ENCODE peak calls at places on chromosomes 5 and 9, in eight cellular contexts. Z is K562, Y is pancreas, F is SJCRH30, M is suprapubic skin, E is transverse colon, K is spleen, R is upper lobe of right lung. H is an unnamed sample. For H3K4me1, the result is how much of the 10 kb centered on the place peaks cover.

GRCh38 chr5:133825631-133826289 is 142.7 kb downstream of the C5orf15 start:
- DNase-seq in Z (no peak), Y (peak), F (peak), M (peak), E (no peak), K (peak), R (no peak), H (peak)

GRCh38 chr9:35357116-35357515 is 132.8 kb upstream of the RUSC2 start:
- DNase-seq in Z (no peak), Y (no peak), F (no peak), M (no peak), E (no peak), K (no peak), R (no peak), H (no peak)

GRCh38 chr9:119003218-119003617 is 366.0 kb downstream of the BRINP1 start:
- DNase-seq in Z (no peak), Y (no peak), F (peak), M (no peak), E (no peak), K (no peak), R (no peak), H (no peak)

GRCh38 chr5:32916648-32917047 is 205.5 kb downstream of the NPR3 start:
- DNase-seq in Z (no peak), Y (no peak), F (peak), M (no peak), E (no peak), K (no peak), R (no peak), H (no peak)

GRCh38 chr9:4334439-4334838 is 34.6 kb upstream of the GLIS3 start:
- DNase-seq in Z (no peak), Y (peak), F (no peak), M (no peak), E (peak), K (no peak), R (peak), H (no peak)

GRCh38 chr5:168793844-168794837 is 215.0 kb upstream of the PANK3 start:
- DNase-seq in Z (no peak), Y (no peak), F (no peak), M (no peak), E (no peak), K (no peak), R (peak), H (no peak)

GRCh38 chr5:142934335-142934734 is 164.2 kb downstream of the ARHGAP26 start:
- DNase-seq in Z (no peak), Y (no peak), F (no peak), M (no peak), E (no peak), K (no peak), R (no peak), H (no peak)

GRCh38 chr9:116647515-116647809 is 39.6 kb upstream of the TRIM32 start:
- DNase-seq in Z (no peak), Y (no peak), F (no peak), M (no peak), E (no peak), K (no peak), R (no peak), H (no peak)

GRCh38 chr9:8430945-8431344 is 631.4 kb upstream of the DMAC1 start:
- DNase-seq in Z (no peak), Y (no peak), F (no peak), M (no peak), E (no peak), K (no peak), R (no peak), H (no peak)

GRCh38 chr9:80146466-80146865 is 574.7 kb downstream of the TLE4 start:
- DNase-seq in Z (no peak), Y (no peak), F (peak), M (no peak), E (no peak), K (no peak), R (no peak), H (no peak)

GRCh38 chr9:123375725-123376132 is 19.7 kb downstream of the CRB2 start:
- DNase-seq in Z (peak), Y (no peak), F (peak), M (no peak), E (peak), K (no peak), R (no peak), H (no peak)

GRCh38 chr9:135500071-135500524 is 384 bp upstream of the MRPS2 start:
- DNase-seq in Z (no peak), Y (no peak), F (no peak), M (no peak), E (no peak), K (no peak), R (no peak), H (peak)

GRCh38 chr9:123401879-123402513 is 46.0 kb downstream of the CRB2 start:
- DNase-seq in Z (peak), Y (no peak), F (peak), M (no peak), E (peak), K (no peak), R (no peak), H (peak)

GRCh38 chr5:180130291-180130869 is 58.8 kb upstream of the RNF130 start:
- DNase-seq in Z (no peak), Y (no peak), F (no peak), M (peak), E (no peak), K (peak), R (peak), H (no peak)

GRCh38 chr9:120977321-120977720 is 50.7 kb upstream of the TRAF1 start:
- DNase-seq in Z (no peak), Y (no peak), F (no peak), M (no peak), E (no peak), K (no peak), R (no peak), H (no peak)

GRCh38 chr5:109769597-109770291 is 80.0 kb downstream of the MAN2A1 start:
- DNase-seq in Z (no peak), Y (no peak), F (no peak), M (no peak), E (no peak), K (no peak), R (no peak), H (no peak)

GRCh38 chr5:76579166-76579765 is 43.9 kb downstream of the F2RL2 start:
- DNase-seq in Z (no peak), Y (no peak), F (no peak), M (no peak), E (no peak), K (no peak), R (no peak), H (no peak)

GRCh38 chr9:105389789-105390188 is 58.0 kb upstream of the FSD1L start:
- DNase-seq in Z (no peak), Y (no peak), F (no peak), M (no peak), E (no peak), K (no peak), R (no peak), H (no peak)

GRCh38 chr9:15249042-15249818 is 57.8 kb downstream of the TTC39B start:
- DNase-seq in Z (no peak), Y (no peak), F (no peak), M (no peak), E (no peak), K (no peak), R (no peak), H (no peak)

GRCh38 chr9:111691686-111692329 is 30.4 kb downstream of the GNG10 start:
- DNase-seq in Z (no peak), Y (no peak), F (peak), M (no peak), E (no peak), K (no peak), R (no peak), H (peak)

GRCh38 chr5:59656351-59657254 is 236.9 kb downstream of the PDE4D start:
- DNase-seq in Z (no peak), Y (no peak), F (no peak), M (no peak), E (no peak), K (no peak), R (no peak), H (no peak)

GRCh38 chr5:107112207-107112606 is 558.5 kb downstream of the EFNA5 start:
- DNase-seq in Z (no peak), Y (no peak), F (no peak), M (no peak), E (no peak), K (no peak), R (no peak), H (no peak)

GRCh38 chr5:39579750-39580149 is 155.0 kb upstream of the DAB2 start:
- DNase-seq in Z (no peak), Y (no peak), F (no peak), M (no peak), E (no peak), K (no peak), R (no peak), H (no peak)

GRCh38 chr5:78566747-78567449 is 81.7 kb downstream of the LHFPL2 start:
- DNase-seq in Z (no peak), Y (no peak), F (no peak), M (no peak), E (no peak), K (no peak), R (no peak), H (no peak)

GRCh38 chr9:133822439-133823065 is 84.4 kb upstream of the SARDH start:
- DNase-seq in Z (no peak), Y (no peak), F (no peak), M (no peak), E (no peak), K (no peak), R (no peak), H (peak)

GRCh38 chr9:129416831-129417604 is 203.9 kb downstream of the C9orf50 start:
- DNase-seq in Z (no peak), Y (no peak), F (no peak), M (no peak), E (no peak), K (no peak), R (no peak), H (peak)

GRCh38 chr5:144325532-144325931 is 154.9 kb downstream of the KCTD16 start:
- DNase-seq in Z (no peak), Y (no peak), F (no peak), M (no peak), E (no peak), K (no peak), R (no peak), H (no peak)

GRCh38 chr5:78594946-78595921 is 53.3 kb downstream of the LHFPL2 start:
- DNase-seq in Z (peak), Y (no peak), F (peak), M (no peak), E (peak), K (no peak), R (no peak), H (no peak)

GRCh38 chr5:131171276-131171815 is 602 bp downstream of the LYRM7 start:
- DNase-seq in Z (no peak), Y (no peak), F (peak), M (no peak), E (peak), K (no peak), R (no peak), H (peak)

GRCh38 chr9:129637673-129638439 is 4.1 kb downstream of the ASB6 start:
- DNase-seq in Z (no peak), Y (no peak), F (no peak), M (no peak), E (no peak), K (no peak), R (no peak), H (no peak)

GRCh38 chr5:59592101-59592500 is 301.4 kb downstream of the PDE4D start:
- DNase-seq in Z (no peak), Y (no peak), F (peak), M (no peak), E (no peak), K (no peak), R (no peak), H (no peak)

GRCh38 chr5:147169399-147169798 is 65.4 kb upstream of the STK32A start:
- DNase-seq in Z (no peak), Y (no peak), F (no peak), M (no peak), E (no peak), K (no peak), R (no peak), H (no peak)

GRCh38 chr5:116930628-116931027 is 356.0 kb upstream of the SEMA6A start:
- DNase-seq in Z (no peak), Y (no peak), F (peak), M (no peak), E (no peak), K (no peak), R (no peak), H (no peak)

DNA sequence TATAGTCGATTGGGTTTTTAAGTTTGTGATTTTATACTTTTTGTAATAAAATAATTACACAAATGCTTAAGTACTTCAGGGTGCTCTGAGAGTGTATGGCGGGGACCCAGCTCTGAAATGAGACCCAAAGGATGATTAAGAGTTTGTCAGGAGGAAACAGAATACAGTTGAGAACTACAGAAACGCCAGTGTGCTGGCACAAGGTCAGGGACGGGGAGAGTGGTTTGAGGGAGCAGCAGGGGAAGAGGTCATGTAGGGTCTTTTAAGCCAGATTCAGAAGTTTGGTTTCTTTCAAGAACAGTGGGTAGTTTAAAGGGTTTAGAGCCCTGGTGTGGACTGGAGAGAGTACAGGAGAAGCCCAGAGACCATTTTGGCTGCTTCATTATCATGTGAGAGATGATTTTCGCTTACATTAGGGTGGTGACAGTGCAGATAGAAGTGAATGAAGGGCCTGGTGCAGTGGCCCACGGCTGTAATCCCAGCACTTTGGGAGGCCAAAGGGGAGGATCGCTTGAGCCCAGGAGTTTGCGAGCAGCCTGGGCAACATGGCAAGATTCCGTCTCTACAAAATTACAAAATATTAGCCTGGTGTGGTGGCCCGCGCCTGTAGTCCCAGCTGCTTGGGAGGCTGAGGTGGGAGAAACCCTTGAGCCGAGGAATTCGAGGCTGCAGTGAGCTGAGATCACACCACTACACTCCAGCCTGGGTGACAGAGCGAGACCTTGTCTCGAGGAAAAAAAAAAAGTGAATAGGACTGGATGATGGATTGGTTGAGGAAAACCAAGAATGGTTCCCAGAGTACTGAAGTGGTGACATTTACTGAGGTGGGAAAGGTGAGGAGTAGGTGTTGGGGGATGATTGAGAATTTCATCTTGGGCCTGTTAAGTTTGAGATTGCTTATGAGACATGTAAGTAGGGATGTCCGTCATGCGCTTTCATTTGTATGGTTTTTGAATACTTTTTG is 1.4 kb upstream of the ETF1 start:
- DNase-seq in Z (no peak), Y (peak), F (no peak), M (no peak), E (peak), K (no peak), R (no peak), H (no peak)
- H3K4me1 ChIP-seq in Z (under half), Y (under half), F (under half), M (half or more), E (under half), K (half or more), R (half or more), H (under half)

DNA sequence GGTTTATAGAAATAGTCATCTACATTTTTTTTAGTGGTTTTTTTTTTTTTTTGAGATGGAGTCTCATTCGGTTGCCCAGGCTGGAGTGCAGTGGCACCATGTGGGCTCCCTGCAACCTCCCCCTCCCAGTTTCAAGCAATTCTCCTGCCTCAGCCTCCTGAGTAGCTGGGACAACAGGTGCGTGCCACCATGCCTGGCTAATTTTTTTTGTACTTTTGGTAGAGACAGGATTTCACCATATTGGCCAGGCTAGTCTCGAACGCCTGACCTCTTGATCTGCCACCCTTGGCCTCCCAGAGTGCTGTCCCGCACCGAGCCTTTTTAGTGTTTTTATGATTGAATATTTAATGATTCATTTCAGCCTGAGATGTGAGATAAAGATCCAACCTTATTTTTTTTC is 27.3 kb downstream of the ANKRD33B start:
- DNase-seq in Z (no peak), Y (no peak), F (no peak), M (no peak), E (no peak), K (no peak), R (no peak), H (no peak)
- H3K4me1 ChIP-seq in Z (under half), Y (under half), F (under half), M (under half), E (under half), K (half or more), R (under half), H (under half)

GRCh38 chr9:131275332-131276106 is 791 bp downstream of the FAM78A start:
- DNase-seq in Z (peak), Y (no peak), F (no peak), M (no peak), E (peak), K (peak), R (no peak), H (peak)
- H3K4me1 ChIP-seq in Z (half or more), Y (under half), F (under half), M (under half), E (under half), K (half or more), R (under half), H (under half)

GRCh38 chr5:20245432-20245974 is 257.5 kb upstream of the CDH18 start:
- DNase-seq in Z (no peak), Y (no peak), F (no peak), M (no peak), E (no peak), K (no peak), R (no peak), H (no peak)

DNA sequence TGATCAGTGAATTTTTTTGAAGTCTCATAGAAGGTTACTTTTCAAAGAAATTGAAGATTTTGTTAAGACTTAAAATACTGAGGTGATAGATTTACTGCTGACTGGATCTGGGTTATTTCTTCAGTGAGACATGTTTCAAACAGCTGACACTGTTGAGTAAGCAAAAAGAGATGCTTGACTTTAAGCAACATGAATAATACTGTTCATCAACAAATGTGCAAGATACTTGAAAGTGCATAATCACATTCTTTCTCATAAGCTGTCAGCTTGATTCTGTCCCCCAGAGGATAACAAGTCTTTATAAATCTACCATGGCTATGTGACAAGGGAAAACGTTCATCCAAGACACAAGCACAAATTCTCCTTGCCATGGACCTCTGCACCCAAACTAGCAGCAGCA is 260.1 kb upstream of the CDH18 start:
- DNase-seq in Z (no peak), Y (no peak), F (no peak), M (no peak), E (no peak), K (no peak), R (no peak), H (no peak)
- H3K4me1 ChIP-seq in Z (under half), Y (under half), F (under half), M (under half), E (under half), K (under half), R (under half), H (under half)

DNA sequence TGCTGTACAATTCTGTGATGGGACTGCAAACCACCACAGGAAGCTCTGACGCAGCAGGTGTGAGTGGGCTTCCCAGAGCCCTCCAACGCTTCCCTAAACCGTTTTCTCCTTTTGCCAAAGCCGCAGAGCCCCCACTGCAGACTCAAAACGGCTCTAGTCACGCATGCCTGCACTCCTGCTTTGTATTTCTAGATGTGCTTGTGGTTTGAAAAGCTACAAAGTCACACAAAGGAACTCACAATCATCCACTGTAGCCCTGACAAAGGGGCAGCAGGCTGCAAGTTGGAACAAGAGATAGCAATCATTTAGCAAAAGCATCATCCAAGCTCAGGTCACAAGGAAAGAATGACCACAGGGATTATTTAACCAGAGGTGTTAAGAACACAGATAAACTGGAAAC is 79.3 kb downstream of the PTPN3 start:
- DNase-seq in Z (no peak), Y (no peak), F (no peak), M (no peak), E (no peak), K (no peak), R (no peak), H (peak)
- H3K4me1 ChIP-seq in Z (under half), Y (under half), F (under half), M (under half), E (under half), K (under half), R (under half), H (half or more)

GRCh38 chr5:38468978-38469706 is 87.3 kb downstream of the LIFR start:
- DNase-seq in Z (no peak), Y (no peak), F (peak), M (no peak), E (no peak), K (no peak), R (no peak), H (no peak)

GRCh38 chr5:38467353-38468040 is 88.9 kb downstream of the LIFR start:
- DNase-seq in Z (no peak), Y (no peak), F (no peak), M (no peak), E (no peak), K (no peak), R (peak), H (no peak)

GRCh38 chr5:38469707-38470267 is 86.7 kb downstream of the LIFR start:
- DNase-seq in Z (no peak), Y (no peak), F (no peak), M (no peak), E (no peak), K (no peak), R (no peak), H (no peak)

GRCh38 chr5:38466444-38467189 is 89.8 kb downstream of the LIFR start:
- DNase-seq in Z (peak), Y (no peak), F (no peak), M (peak), E (peak), K (no peak), R (peak), H (no peak)

GRCh38 chr5:38468202-38468656 is 88.2 kb downstream of the LIFR start:
- DNase-seq in Z (no peak), Y (no peak), F (no peak), M (no peak), E (no peak), K (no peak), R (no peak), H (no peak)
- H3K4me1 ChIP-seq in Z (under half), Y (under half), F (under half), M (under half), E (under half), K (under half), R (under half), H (under half)

GRCh38 chr5:83548556-83548955 is 77.0 kb downstream of the VCAN start:
- DNase-seq in Z (no peak), Y (no peak), F (no peak), M (no peak), E (no peak), K (no peak), R (no peak), H (no peak)
- H3K4me1 ChIP-seq in Z (under half), Y (under half), F (under half), M (under half), E (under half), K (under half), R (under half), H (under half)

GRCh38 chr9:87514136-87514535 is 16.5 kb downstream of the DAPK1 start:
- DNase-seq in Z (no peak), Y (no peak), F (no peak), M (no peak), E (no peak), K (no peak), R (no peak), H (no peak)

GRCh38 chr9:87516222-87516930 is 18.7 kb downstream of the DAPK1 start:
- DNase-seq in Z (peak), Y (no peak), F (peak), M (no peak), E (peak), K (peak), R (peak), H (no peak)

GRCh38 chr9:87516931-87517300 is 19.2 kb downstream of the DAPK1 start:
- DNase-seq in Z (no peak), Y (no peak), F (no peak), M (no peak), E (no peak), K (no peak), R (no peak), H (peak)

GRCh38 chr9:87515588-87516221 is 18.0 kb downstream of the DAPK1 start:
- DNase-seq in Z (peak), Y (no peak), F (no peak), M (no peak), E (no peak), K (no peak), R (no peak), H (no peak)

GRCh38 chr9:87515086-87515485 is 17.4 kb downstream of the DAPK1 start:
- DNase-seq in Z (no peak), Y (no peak), F (no peak), M (no peak), E (no peak), K (no peak), R (no peak), H (no peak)
- H3K4me1 ChIP-seq in Z (half or more), Y (under half), F (under half), M (under half), E (under half), K (half or more), R (half or more), H (under half)